ENCODE peak calls at places on chromosomes 4 and X, in nine cellular contexts. B, S, H, A, Q, T, E, R and J are unnamed samples.

GRCh38 chr4:118964891-118965411 is 76.3 kb downstream of the SYNPO2 start:
- DNase-seq in B (peak), S (no peak), H (peak), A (no peak), Q (no peak), T (no peak), E (peak), R (no peak), J (no peak)

GRCh38 chr4:174265917-174266316 is 17.6 kb downstream of the FBXO8 start:
- DNase-seq in B (no peak), S (no peak), H (peak), A (no peak), Q (no peak), T (no peak), E (no peak), R (no peak), J (no peak)

GRCh38 chr4:144366425-144366824 is 225.9 kb upstream of the GYPA start:
- DNase-seq in B (no peak), S (no peak), H (no peak), A (no peak), Q (no peak), T (no peak), E (no peak), R (no peak), J (no peak)

GRCh38 chr4:38871593-38871992 is 4.0 kb downstream of the FAM114A1 start:
- DNase-seq in B (peak), S (no peak), H (no peak), A (no peak), Q (no peak), T (no peak), E (peak), R (no peak), J (no peak)

GRCh38 chr4:120139392-120139791 is 72.7 kb upstream of the MAD2L1 start:
- DNase-seq in B (peak), S (no peak), H (no peak), A (no peak), Q (no peak), T (no peak), E (no peak), R (no peak), J (no peak)

GRCh38 chrX:137916090-137916746 is 350.3 kb downstream of the ZIC3 start:
- DNase-seq in B (no peak), S (no peak), H (no peak), A (no peak), Q (no peak), T (no peak), E (no peak), R (no peak), J (no peak)

GRCh38 chrX:110847334-110847733 is 51.7 kb upstream of the CHRDL1 start:
- DNase-seq in B (peak), S (peak), H (peak), A (no peak), Q (peak), T (no peak), E (peak), R (no peak), J (peak)

GRCh38 chrX:23552289-23552688 is 115.0 kb upstream of the PRDX4 start:
- DNase-seq in B (no peak), S (no peak), H (no peak), A (no peak), Q (no peak), T (no peak), E (peak), R (no peak), J (no peak)

GRCh38 chr4:21102667-21103066 is 402.4 kb downstream of the PACRGL start:
- DNase-seq in B (no peak), S (no peak), H (no peak), A (no peak), Q (no peak), T (no peak), E (no peak), R (no peak), J (no peak)

GRCh38 chrX:124030520-124030919 is 69.0 kb downstream of the STAG2 start:
- DNase-seq in B (no peak), S (no peak), H (no peak), A (no peak), Q (peak), T (no peak), E (no peak), R (no peak), J (no peak)

GRCh38 chr4:119328695-119329094 is 6.8 kb upstream of the FABP2 start:
- DNase-seq in B (no peak), S (no peak), H (no peak), A (no peak), Q (no peak), T (no peak), E (no peak), R (no peak), J (no peak)

GRCh38 chrX:78182881-78183280 is 43.4 kb upstream of the TAF9B start:
- DNase-seq in B (no peak), S (no peak), H (no peak), A (no peak), Q (no peak), T (no peak), E (no peak), R (no peak), J (no peak)

DNA sequence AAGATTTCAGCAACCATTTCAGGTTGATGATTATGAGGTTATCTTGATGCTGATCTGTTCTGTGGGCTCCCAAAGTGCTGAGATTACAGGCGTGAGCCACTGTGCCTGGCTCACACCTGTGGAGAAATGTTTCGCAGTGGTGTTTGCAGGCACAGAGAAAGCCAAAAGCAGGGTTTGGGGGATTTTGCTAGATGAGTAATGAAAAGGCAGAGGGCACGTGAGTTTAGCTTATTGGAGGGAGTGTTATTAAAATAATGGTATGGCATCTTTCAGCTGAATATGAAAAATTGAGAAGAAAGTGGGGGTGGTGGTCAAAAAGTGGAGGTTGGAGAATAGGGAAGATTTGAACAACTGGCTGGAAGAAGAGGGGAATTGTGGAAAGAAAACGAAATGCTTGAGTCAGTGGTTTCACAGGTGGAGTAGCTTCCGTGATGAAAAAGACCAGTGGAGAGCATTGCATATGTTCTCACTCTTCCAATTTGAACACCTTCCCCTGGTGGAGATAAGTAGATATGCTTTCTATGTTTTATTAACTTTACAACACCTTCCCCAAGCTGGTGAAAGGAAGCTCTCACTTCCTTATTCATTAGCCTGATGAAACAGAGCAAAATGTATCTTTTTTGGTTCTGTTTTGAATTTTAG is 1.1 kb upstream of the CHST7 start:
- DNase-seq in B (no peak), S (no peak), H (no peak), A (no peak), Q (peak), T (no peak), E (no peak), R (no peak), J (peak)
- TF ChIP-seq CTCF in B (no peak), S (peak), H (peak), A (no peak), Q (peak), T (no peak), E (no peak), R (no peak), J (no peak)

GRCh38 chrX:8749697-8750096 is 17.8 kb upstream of the ANOS1 start:
- DNase-seq in B (no peak), S (no peak), H (no peak), A (no peak), Q (no peak), T (no peak), E (no peak), R (no peak), J (no peak)

GRCh38 chrX:8755813-8756212 is 23.9 kb upstream of the ANOS1 start:
- DNase-seq in B (no peak), S (no peak), H (no peak), A (no peak), Q (no peak), T (no peak), E (no peak), R (no peak), J (no peak)

GRCh38 chrX:8760021-8760420 is 28.1 kb upstream of the ANOS1 start:
- DNase-seq in B (peak), S (no peak), H (no peak), A (no peak), Q (no peak), T (no peak), E (no peak), R (no peak), J (no peak)

DNA sequence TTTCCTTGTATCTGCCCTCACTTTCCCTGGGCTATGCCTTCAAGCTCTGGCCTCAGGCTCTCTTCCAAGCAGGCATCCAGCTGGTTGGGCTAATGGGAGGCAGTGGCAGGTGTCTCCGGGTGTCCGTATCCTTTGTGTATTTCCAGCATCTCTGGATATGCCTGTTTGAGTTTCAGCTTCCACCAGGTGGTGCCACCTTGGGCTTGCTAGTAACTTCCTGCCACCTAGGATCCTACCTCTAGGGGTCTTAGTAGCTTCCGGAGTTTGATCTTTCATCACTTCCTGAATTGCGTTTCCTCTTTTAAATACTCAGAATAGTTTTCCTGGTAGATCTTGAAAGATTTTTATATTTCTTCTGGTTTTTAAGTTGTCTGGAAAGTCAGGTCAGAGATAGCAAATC is 23.2 kb upstream of the ANOS1 start:
- DNase-seq in B (no peak), S (no peak), H (no peak), A (no peak), Q (no peak), T (no peak), E (no peak), R (no peak), J (no peak)
- TF ChIP-seq CTCF in B (no peak), S (peak), H (peak), A (no peak), Q (no peak), T (no peak), E (no peak), R (no peak), J (no peak)

GRCh38 chr4:143025111-143025704 is 159.5 kb upstream of the USP38 start:
- DNase-seq in B (peak), S (no peak), H (peak), A (no peak), Q (peak), T (no peak), E (peak), R (no peak), J (no peak)
- TF ChIP-seq CTCF in B (peak), S (peak), H (peak), A (peak), Q (peak), T (no peak), E (peak), R (peak), J (peak)

GRCh38 chr4:27066591-27066990 is 205.9 kb downstream of the STIM2 start:
- DNase-seq in B (peak), S (no peak), H (no peak), A (peak), Q (no peak), T (no peak), E (no peak), R (no peak), J (no peak)

DNA sequence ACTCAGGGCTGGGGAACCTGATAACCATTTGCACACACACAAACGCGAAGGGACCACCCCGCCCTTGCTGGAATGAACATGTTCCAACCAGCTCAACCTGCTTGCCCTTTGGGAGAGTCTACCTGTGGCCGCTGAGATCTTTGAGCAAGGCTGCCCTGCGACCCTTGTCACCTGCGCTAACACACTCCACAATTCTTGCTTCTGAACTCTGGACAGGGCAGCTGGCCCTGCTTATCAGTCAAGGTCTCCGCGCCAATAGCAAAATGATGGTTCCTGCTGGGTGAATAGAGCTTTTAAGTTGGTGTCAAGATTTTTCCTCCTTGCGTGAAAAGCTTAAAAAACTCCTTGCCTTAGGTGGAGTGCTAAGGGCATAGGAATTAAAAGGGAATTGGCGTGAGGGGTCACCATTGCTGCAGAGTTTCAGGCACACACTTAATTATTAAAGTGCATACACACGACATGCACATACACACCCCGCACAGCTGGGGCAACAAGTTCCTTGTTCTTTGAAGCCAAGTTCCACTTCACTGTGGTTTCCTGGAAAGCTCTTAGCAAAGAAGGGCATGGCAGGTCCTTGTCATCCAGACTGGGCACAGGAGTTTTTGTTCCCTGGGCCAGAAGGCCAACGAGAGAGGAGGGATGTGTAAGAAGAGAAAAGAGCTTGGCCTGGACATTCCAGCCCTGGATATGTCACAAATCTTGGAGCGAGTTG is 207.7 kb downstream of the STIM2 start:
- DNase-seq in B (no peak), S (no peak), H (no peak), A (peak), Q (no peak), T (no peak), E (no peak), R (no peak), J (no peak)
- TF ChIP-seq CTCF in B (no peak), S (no peak), H (no peak), A (no peak), Q (no peak), T (no peak), E (no peak), R (no peak), J (no peak)

GRCh38 chrX:19912-20571 is 261.1 kb upstream of the PLCXD1 start:
- DNase-seq in B (no peak), S (no peak), H (no peak), A (no peak), Q (peak), T (no peak), E (no peak), R (peak), J (no peak)
- TF ChIP-seq CTCF in B (no peak), S (no peak), H (no peak), A (no peak), Q (no peak), T (no peak), E (no peak), R (no peak), J (no peak)

DNA sequence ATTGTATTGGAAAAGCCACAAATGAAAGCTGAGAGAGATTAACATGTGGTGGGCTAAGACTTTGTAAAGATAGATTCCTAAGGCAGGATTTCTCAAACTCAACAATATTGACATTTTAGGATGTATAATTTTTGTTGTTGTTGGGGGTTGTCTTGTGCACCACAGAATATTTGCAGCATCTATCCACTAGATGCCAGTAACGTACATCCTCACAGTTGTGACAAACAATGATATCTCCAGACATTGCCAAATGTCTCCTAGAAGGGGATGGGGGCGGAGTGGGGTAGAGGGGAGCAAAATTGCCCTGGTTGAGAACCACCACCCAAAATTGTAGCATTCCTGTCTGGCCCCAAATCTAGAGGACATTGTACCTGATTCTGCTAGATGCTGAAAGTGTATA is 14.7 kb upstream of the CBR4 start:
- DNase-seq in B (peak), S (no peak), H (peak), A (no peak), Q (peak), T (no peak), E (peak), R (no peak), J (peak)
- TF ChIP-seq CTCF in B (peak), S (peak), H (peak), A (peak), Q (peak), T (no peak), E (peak), R (peak), J (peak)